ENCODE peak calls at places on chromosome 1, in nine cellular contexts. B, P, D, I, X, H, U, S and W are unnamed samples.

GRCh38 chr1:8374812-8375211 is 56.9 kb downstream of the SLC45A1 start:
- DNase-seq in S (peak; percentile 21), X (no peak), U (no peak), D (peak; percentile 43), P (no peak), I (no peak), H (peak; percentile 55), B (no peak), W (peak; percentile 55)

GRCh38 chr1:24961961-24962861 is 32.1 kb upstream of the RUNX3 start:
- DNase-seq in P (no peak), D (no peak), X (no peak), I (no peak), H (no peak), B (no peak), S (no peak), U (no peak), W (no peak)

GRCh38 chr1:74771913-74772515 is 39.1 kb downstream of the TYW3 start:
- DNase-seq in I (no peak), P (no peak), B (no peak), H (no peak), U (no peak), S (no peak), D (peak; percentile 1), X (peak; percentile 7), W (no peak)

GRCh38 chr1:64242895-64243756 is 39.7 kb downstream of the UBE2U start:
- DNase-seq in U (no peak), X (no peak), P (no peak), I (no peak), H (no peak), D (no peak), B (no peak), S (no peak), W (peak; percentile 66)

GRCh38 chr1:29379438-29380073 is 143.2 kb downstream of the PTPRU start:
- DNase-seq in H (no peak), B (no peak), P (no peak), I (no peak), S (no peak), D (no peak), U (no peak), X (no peak), W (peak; percentile 37)

GRCh38 chr1:39943471-39944290 is 11.3 kb upstream of the MFSD2A start:
- DNase-seq in X (peak; percentile 56), B (no peak), I (no peak), P (no peak), D (no peak), S (no peak), H (no peak), U (no peak), W (no peak)

GRCh38 chr1:98048234-98048633 is 127.4 kb upstream of the DPYD start:
- DNase-seq in X (peak; percentile 60), P (no peak), H (peak; percentile 90), S (peak; percentile 46), I (peak; percentile 56), B (peak; percentile 85), U (peak; percentile 72), D (peak; percentile 26), W (peak; percentile 65)

GRCh38 chr1:29984544-29985375 is 738.6 kb downstream of the MATN1 start:
- DNase-seq in P (no peak), I (no peak), X (no peak), B (no peak), S (no peak), D (no peak), H (no peak), U (no peak), W (no peak)

GRCh38 chr1:65105596-65105995 is 42.4 kb upstream of the AK4 start:
- DNase-seq in I (no peak), D (no peak), X (no peak), H (no peak), B (no peak), U (no peak), S (no peak), P (no peak), W (no peak)

GRCh38 chr1:66450043-66450514 is 83.9 kb upstream of the SGIP1 start:
- DNase-seq in I (no peak), S (peak; percentile 34), D (no peak), H (no peak), U (no peak), X (no peak), B (no peak), P (no peak), W (no peak)

GRCh38 chr1:151130837-151131586 is 15.4 kb downstream of the SEMA6C start:
- DNase-seq in D (no peak), X (peak; percentile 90), P (peak; percentile 58), S (peak; percentile 95), I (peak; percentile 87), U (peak; percentile 77), B (peak; percentile 87), H (peak; percentile 94), W (no peak)

GRCh38 chr1:30760596-30761311 is 3.2 kb upstream of the LAPTM5 start:
- DNase-seq in H (peak; percentile 26), D (no peak), S (no peak), B (no peak), I (peak; percentile 60), U (no peak), P (no peak), X (no peak), W (peak; percentile 95)

DNA sequence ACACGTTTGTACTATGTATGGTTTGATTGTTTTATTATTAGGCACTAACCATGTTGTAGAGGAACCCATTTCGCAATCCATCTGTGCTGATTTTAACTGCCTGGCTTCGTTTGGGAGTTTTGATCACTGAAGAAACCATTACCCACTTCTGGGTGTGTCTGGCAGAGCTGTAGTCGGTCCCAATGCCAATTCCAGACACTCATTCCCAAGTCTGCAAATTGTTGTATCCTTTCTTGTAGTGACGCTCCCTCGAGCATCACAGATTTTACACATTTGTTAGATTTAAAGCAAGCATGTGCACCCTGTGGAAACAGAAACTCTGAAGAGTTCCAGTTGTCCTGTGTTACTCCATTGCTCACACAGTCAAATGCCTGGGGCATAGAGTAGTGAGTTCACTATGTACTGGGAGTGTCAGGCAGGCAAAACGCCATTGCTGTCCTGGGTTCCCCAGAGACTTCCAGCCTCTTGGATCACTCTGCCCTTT is 31.0 kb upstream of the EFCAB14 start:
- DNase-seq in P (no peak), H (peak; percentile 62), U (peak; percentile 52), D (no peak), S (no peak), I (no peak), B (no peak), X (peak; percentile 56), W (no peak)
- H3K4me1 ChIP-seq in P (no peaks in the 10 kb centered on the region), H (peaks cover 5% of the 10 kb centered on the region), U (no peaks in the 10 kb centered on the region), D (no peaks in the 10 kb centered on the region), S (no peaks in the 10 kb centered on the region), I (peaks cover 2% of the 10 kb centered on the region), B (no peaks in the 10 kb centered on the region), X (no peaks in the 10 kb centered on the region), W (no peaks in the 10 kb centered on the region)

DNA sequence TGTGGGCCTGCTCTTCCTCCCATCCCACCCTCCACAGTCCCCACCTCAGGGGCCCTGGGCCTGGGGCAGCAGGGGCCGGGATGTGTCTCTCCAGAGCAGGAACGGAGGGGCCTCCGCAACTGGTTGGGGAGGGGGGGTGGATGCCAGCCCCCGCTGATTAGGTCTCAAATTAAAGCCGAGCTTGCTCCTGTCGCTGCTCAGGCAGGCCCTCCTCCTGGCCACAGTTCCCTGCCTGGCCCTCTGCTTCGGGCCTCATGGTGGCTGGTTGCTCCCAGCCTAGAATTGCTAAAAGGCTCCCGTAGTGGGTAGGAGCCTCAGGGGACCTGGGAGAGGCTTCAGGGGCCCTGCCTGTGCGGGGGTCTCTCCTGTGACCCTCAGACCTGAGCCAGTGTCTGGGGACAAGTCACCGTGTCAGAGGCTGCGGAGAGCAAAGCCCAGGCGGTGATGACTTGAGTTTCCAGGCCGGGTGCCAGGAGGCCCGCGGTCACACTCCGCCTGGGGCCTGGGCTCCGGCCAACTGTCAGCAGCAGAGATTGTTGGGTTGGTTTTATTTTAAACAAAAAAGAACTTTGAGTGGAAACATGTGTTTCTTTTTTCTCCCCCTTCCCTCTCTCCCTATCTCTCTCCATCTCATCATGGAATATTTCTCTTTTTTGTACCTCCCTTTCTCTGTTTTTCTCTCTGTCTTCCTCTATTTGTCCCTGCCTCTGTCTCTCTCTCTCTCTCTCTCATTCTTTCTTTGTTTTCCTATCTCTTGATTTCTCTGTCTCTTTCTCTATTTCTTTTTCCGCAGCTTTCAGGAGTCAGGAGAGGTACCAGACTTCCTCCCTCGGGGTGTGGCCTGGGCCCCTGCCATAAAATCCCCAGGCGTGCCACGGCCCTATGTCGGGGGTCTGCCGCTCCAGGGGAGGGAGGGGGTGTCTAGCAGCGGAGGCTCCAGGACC is 20.0 kb upstream of the EPHA2 start:
- DNase-seq in I (peak; percentile 87), D (no peak), B (peak; percentile 93), P (no peak), S (peak; percentile 91), U (peak; percentile 91), H (peak; percentile 97), X (peak; percentile 82), W (peak; percentile 88)
- H3K4me1 ChIP-seq in I (peaks cover 54% of the 10 kb centered on the region), D (peaks cover 96% of the 10 kb centered on the region), B (peaks cover 15% of the 10 kb centered on the region), P (no peaks in the 10 kb centered on the region), S (peaks cover 43% of the 10 kb centered on the region), U (peaks cover 9% of the 10 kb centered on the region), H (peaks cover 10% of the 10 kb centered on the region), X (peaks cover 21% of the 10 kb centered on the region), W (peaks cover 43% of the 10 kb centered on the region)

GRCh38 chr1:59432531-59433439 is 135.9 kb downstream of the FGGY start:
- DNase-seq in U (no peak), B (no peak), P (no peak), D (no peak), S (no peak), H (no peak), I (no peak), X (no peak), W (no peak)

GRCh38 chr1:59434336-59434735 is 137.4 kb downstream of the FGGY start:
- DNase-seq in B (no peak), H (no peak), P (no peak), I (no peak), D (no peak), S (no peak), X (no peak), U (no peak), W (peak; percentile 87)

GRCh38 chr1:59431566-59432294 is 134.8 kb downstream of the FGGY start:
- DNase-seq in D (no peak), B (no peak), I (no peak), U (no peak), X (no peak), P (no peak), H (no peak), S (no peak), W (peak; percentile 53)

GRCh38 chr1:59436637-59437036 is 139.7 kb downstream of the FGGY start:
- DNase-seq in U (no peak), I (no peak), B (no peak), X (no peak), D (no peak), P (no peak), H (no peak), S (no peak), W (no peak)

GRCh38 chr1:59433440-59433813 is 136.5 kb downstream of the FGGY start:
- DNase-seq in S (no peak), X (no peak), D (no peak), I (no peak), B (no peak), U (peak; percentile 41), H (no peak), P (no peak), W (no peak)
- H3K4me1 ChIP-seq in S (no peaks in the 10 kb centered on the region), X (no peaks in the 10 kb centered on the region), D (peaks cover 23% of the 10 kb centered on the region), I (peaks cover 8% of the 10 kb centered on the region), B (peaks cover 7% of the 10 kb centered on the region), U (peaks cover 63% of the 10 kb centered on the region), H (peaks cover 5% of the 10 kb centered on the region), P (no peaks in the 10 kb centered on the region), W (peaks cover 69% of the 10 kb centered on the region)

DNA sequence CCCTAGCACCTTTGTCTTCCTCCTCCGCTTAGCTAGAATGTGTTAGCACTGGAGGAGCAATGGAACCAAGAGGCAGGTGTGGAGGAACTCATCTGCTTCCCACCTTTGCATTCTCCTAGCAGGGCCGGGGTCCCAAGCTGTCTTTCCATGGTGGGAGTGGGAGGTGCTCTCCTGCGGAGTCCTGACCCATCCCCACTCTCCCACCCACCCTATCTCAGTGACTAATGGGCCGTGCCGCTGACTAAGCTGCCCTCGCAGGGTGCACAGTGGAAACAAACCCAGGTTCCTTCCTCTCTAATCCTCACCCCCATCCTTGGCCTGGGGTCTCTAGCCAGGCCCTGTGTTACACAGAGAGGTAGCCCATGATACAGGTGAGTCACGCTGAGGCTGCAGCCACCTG is 177.5 kb downstream of the HIVEP3 start:
- DNase-seq in B (no peak), S (no peak), H (no peak), X (no peak), P (no peak), D (no peak), I (peak; percentile 48), U (no peak), W (no peak)
- H3K4me1 ChIP-seq in B (peaks cover 4% of the 10 kb centered on the region), S (no peaks in the 10 kb centered on the region), H (peaks cover 6% of the 10 kb centered on the region), X (no peaks in the 10 kb centered on the region), P (peaks cover 29% of the 10 kb centered on the region), D (no peaks in the 10 kb centered on the region), I (no peaks in the 10 kb centered on the region), U (peaks cover 14% of the 10 kb centered on the region), W (peaks cover 10% of the 10 kb centered on the region)